ENCODE peak calls at places on chromosomes 7 and 10, in five cellular contexts. One of them, this sample, is unnamed.

GRCh38 chr10:76717141-76717540 is 920.5 kb downstream of the KCNMA1 start:
- DNase-seq in uterus: no peak
- DNase-seq in GM06990: no peak
- DNase-seq in A549: no peak
- DNase-seq in body of pancreas: no peak
- DNase-seq in this sample: peak

GRCh38 chr10:34489973-34490372 is 325.1 kb downstream of the PARD3 start:
- DNase-seq in uterus: no peak
- DNase-seq in GM06990: no peak
- DNase-seq in A549: peak
- DNase-seq in body of pancreas: no peak
- DNase-seq in this sample: peak

GRCh38 chr7:37673523-37673922 is 10.0 kb upstream of the GPR141 start:
- DNase-seq in uterus: no peak
- DNase-seq in GM06990: no peak
- DNase-seq in A549: no peak
- DNase-seq in body of pancreas: no peak
- DNase-seq in this sample: no peak

GRCh38 chr7:280461-280860 is 9.5 kb upstream of the FOXL3 start:
- DNase-seq in uterus: no peak
- DNase-seq in GM06990: no peak
- DNase-seq in A549: no peak
- DNase-seq in body of pancreas: no peak
- DNase-seq in this sample: no peak

GRCh38 chr10:43855667-43856210 is 207.1 kb upstream of the ZNF32 start:
- DNase-seq in uterus: no peak
- DNase-seq in GM06990: no peak
- DNase-seq in A549: no peak
- DNase-seq in body of pancreas: no peak
- DNase-seq in this sample: no peak

GRCh38 chr10:57468886-57469432 is 798.7 kb downstream of the IPMK start:
- DNase-seq in uterus: no peak
- DNase-seq in GM06990: no peak
- DNase-seq in A549: no peak
- DNase-seq in body of pancreas: no peak
- DNase-seq in this sample: no peak

GRCh38 chr10:48682265-48682664 is 2.4 kb upstream of the WDFY4 start:
- DNase-seq in uterus: no peak
- DNase-seq in GM06990: no peak
- DNase-seq in A549: no peak
- DNase-seq in body of pancreas: no peak
- DNase-seq in this sample: no peak

GRCh38 chr7:155454183-155455112 is 3.5 kb upstream of the EN2 start:
- DNase-seq in uterus: no peak
- DNase-seq in GM06990: no peak
- DNase-seq in A549: no peak
- DNase-seq in body of pancreas: no peak
- DNase-seq in this sample: no peak

GRCh38 chr10:27258492-27258837 is 17.9 kb upstream of the ACBD5 start:
- DNase-seq in uterus: no peak
- DNase-seq in GM06990: no peak
- DNase-seq in A549: no peak
- DNase-seq in body of pancreas: no peak
- DNase-seq in this sample: no peak

GRCh38 chr10:70742537-70743429 is 42.4 kb downstream of the TBATA start:
- DNase-seq in uterus: no peak
- DNase-seq in GM06990: no peak
- DNase-seq in A549: no peak
- DNase-seq in body of pancreas: no peak
- DNase-seq in this sample: peak

GRCh38 chr10:122287584-122287983 is 16.5 kb downstream of the BTBD16 start:
- DNase-seq in uterus: no peak
- DNase-seq in GM06990: no peak
- DNase-seq in A549: no peak
- DNase-seq in body of pancreas: no peak
- DNase-seq in this sample: no peak

GRCh38 chr10:88926484-88927249 is 25.9 kb downstream of the ACTA2 start:
- DNase-seq in uterus: no peak
- DNase-seq in GM06990: no peak
- DNase-seq in A549: no peak
- DNase-seq in body of pancreas: no peak
- DNase-seq in this sample: peak

GRCh38 chr10:103451091-103451801 is 924 bp downstream of the CALHM2 start:
- DNase-seq in uterus: peak
- DNase-seq in GM06990: no peak
- DNase-seq in A549: peak
- DNase-seq in body of pancreas: peak
- DNase-seq in this sample: no peak

GRCh38 chr7:99365318-99366141 is 9.0 kb upstream of the ARPC1B start:
- DNase-seq in uterus: no peak
- DNase-seq in GM06990: no peak
- DNase-seq in A549: peak
- DNase-seq in body of pancreas: peak
- DNase-seq in this sample: no peak

GRCh38 chr7:96034940-96035727 is 262.8 kb downstream of the DYNC1I1 start:
- DNase-seq in uterus: no peak
- DNase-seq in GM06990: no peak
- DNase-seq in A549: no peak
- DNase-seq in body of pancreas: no peak
- DNase-seq in this sample: no peak
- TF ChIP-seq CTCF in uterus: no peak
- TF ChIP-seq CTCF in GM06990: no peak
- TF ChIP-seq CTCF in A549: no peak
- TF ChIP-seq CTCF in body of pancreas: no peak
- TF ChIP-seq CTCF in this sample: no peak

DNA sequence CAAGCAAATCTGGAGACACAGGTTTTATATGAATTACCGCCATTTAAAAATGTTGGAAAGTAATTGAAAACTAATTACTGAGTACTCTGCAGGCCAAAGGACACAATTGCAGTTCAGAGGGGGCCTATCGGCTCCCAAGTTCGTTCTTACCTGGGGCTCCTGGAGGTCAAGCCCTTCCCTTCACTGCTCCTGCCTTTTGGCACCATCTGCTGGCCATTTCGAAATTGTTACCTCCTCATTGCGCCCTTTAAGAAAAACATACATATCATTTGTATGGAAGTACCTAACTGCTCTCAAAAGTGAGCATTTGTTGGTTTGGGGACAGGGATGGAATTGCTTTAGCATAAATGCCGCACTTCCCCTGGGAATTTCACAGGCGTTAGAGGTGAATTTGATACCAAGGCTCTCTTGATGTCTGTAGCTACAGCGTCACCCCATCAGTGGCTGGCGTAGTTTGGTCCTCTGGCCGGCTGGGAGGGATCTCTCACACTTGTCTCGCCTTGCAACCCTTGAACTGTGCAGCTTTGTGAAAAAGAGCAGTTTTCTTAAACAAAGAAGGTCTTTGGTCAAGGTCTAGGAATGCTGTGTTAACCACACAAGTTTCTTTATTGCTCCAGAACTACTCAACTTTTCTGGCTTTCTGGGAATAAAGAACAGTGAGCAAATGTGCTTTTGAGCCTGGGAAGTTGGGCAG is 219.9 kb downstream of the ARHGAP21 start:
- DNase-seq in uterus: no peak
- DNase-seq in GM06990: no peak
- DNase-seq in A549: peak
- DNase-seq in body of pancreas: peak
- DNase-seq in this sample: no peak
- TF ChIP-seq CTCF in uterus: no peak
- TF ChIP-seq CTCF in GM06990: peak
- TF ChIP-seq CTCF in A549: peak
- TF ChIP-seq CTCF in body of pancreas: peak
- TF ChIP-seq CTCF in this sample: peak

GRCh38 chr7:21690717-21691116 is 147.9 kb downstream of the DNAH11 start:
- DNase-seq in uterus: no peak
- DNase-seq in GM06990: no peak
- DNase-seq in A549: peak
- DNase-seq in body of pancreas: no peak
- DNase-seq in this sample: no peak
- TF ChIP-seq CTCF in uterus: no peak
- TF ChIP-seq CTCF in GM06990: peak
- TF ChIP-seq CTCF in A549: peak
- TF ChIP-seq CTCF in body of pancreas: no peak
- TF ChIP-seq CTCF in this sample: no peak

DNA sequence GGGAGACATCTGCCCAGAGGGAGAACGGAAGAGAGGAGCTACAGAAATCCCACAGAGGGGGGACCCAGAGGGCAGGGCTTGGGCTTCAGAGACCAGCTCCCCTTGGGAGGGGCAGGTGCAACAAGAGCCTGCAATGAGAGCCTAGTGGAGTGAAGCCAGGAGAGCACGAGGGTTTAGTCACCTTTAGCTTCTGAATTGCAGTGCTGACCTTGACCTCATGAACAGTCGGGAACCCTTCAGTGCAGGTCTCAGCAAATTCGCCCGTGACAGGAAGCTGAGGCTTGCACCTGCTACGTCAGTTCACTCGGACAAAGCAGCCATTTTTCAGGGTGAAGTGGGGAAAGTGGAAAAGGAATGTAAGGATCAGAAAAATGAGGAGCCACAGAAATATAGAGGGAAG is 306.8 kb upstream of the CDC14C start:
- DNase-seq in uterus: no peak
- DNase-seq in GM06990: no peak
- DNase-seq in A549: no peak
- DNase-seq in body of pancreas: no peak
- DNase-seq in this sample: no peak
- TF ChIP-seq CTCF in uterus: no peak
- TF ChIP-seq CTCF in GM06990: no peak
- TF ChIP-seq CTCF in A549: no peak
- TF ChIP-seq CTCF in body of pancreas: no peak
- TF ChIP-seq CTCF in this sample: no peak

DNA sequence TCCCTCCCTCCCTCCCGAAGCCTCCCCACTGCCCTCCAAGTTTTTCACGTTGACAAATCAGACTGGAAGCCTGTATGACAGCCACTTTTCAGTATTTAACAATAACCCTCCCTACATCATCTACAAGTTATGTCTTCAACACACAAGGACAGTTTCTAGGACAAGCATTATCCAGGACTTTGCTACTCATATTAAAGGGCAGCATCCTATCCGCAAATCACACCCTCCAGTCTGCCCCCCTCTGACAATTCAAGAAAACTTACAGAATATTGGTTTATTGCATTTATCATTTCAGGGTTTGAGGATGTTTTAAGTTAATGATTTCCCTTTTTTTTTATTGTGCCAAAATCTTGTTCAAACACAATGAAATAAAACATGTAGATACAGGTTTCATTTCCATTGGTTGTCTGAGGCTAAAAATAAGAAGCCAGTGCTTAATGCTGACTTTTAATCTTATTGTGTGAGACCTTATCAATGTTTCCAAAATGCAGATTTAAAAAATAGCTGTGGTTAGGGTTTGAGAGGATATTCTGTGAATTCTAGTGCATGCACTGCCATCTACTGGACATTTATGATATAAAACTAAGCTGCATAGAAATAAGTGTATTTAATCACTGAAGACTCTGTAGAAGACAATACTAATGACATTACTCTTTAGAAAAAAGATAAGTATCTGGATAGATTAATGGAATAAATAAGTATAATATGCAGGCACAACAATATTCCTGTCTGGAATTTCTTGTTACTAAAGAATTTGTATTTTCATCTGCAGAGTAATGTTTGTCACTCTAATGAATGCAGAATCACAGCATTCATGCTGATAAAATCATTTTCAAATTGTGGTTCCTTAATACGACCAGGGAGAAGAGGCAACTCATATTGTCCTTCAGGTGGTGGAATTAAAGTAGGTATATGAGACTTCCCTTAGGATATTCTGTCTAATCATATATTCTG is 64.1 kb downstream of the CAV1 start:
- DNase-seq in uterus: no peak
- DNase-seq in GM06990: peak
- DNase-seq in A549: peak
- DNase-seq in body of pancreas: no peak
- DNase-seq in this sample: no peak
- TF ChIP-seq CTCF in uterus: peak
- TF ChIP-seq CTCF in GM06990: peak
- TF ChIP-seq CTCF in A549: peak
- TF ChIP-seq CTCF in body of pancreas: peak
- TF ChIP-seq CTCF in this sample: peak

DNA sequence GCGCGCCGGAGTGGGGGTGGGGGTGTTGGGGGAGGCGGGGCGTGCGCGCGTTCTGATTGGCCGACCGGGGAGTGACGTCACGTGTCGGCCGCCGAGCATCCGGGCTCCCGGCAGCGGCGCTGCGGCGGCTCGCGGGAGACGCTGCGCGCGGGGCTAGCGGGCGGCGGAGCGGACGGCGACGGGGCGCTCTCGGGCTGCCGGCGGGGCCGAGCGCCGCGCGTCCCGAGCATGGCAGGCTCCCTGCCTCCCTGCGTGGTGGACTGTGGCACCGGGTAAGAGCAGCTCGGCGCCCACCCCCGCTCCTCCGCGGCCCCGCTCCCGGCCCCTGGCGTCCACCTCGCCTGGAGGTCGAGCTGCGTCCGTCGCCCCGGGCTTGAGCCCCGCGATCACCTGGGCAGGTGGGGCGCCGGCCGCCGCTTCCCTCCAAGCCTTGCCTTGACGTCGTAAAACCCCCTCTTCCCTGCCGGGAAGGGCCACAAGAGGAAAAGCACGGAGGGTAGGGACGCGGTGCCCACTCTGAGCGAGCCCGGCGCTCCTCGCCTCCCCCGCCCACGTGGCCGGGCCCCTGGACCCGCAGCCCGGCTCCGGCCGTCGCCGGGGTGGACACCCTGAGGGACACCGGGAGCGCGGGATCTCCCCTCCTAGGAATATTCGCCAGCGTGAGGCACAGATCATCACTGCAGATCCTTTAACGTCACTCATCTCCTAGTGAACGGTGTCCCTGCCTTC is at the start of gene ACTR3B:
- DNase-seq in uterus: peak
- DNase-seq in GM06990: peak
- DNase-seq in A549: peak
- DNase-seq in body of pancreas: peak
- DNase-seq in this sample: no peak
- TF ChIP-seq CTCF in uterus: no peak
- TF ChIP-seq CTCF in GM06990: no peak
- TF ChIP-seq CTCF in A549: no peak
- TF ChIP-seq CTCF in body of pancreas: no peak
- TF ChIP-seq CTCF in this sample: no peak

This sample was measured in AG04449.